ENCODE peak calls at places on chromosomes 6 and 20, in nine cellular contexts. W is left colon, T is BJ, B is psoas muscle, C is EL, K is PC-3, P is NCI-H748 treated with DMSO at 0.1 percent for 48 hours, Z is AG08396, J is aorta. F is an unnamed sample.

GRCh38 chr6:152502421-152503188 is 134.6 kb downstream of the SYNE1 start:
- DNase-seq in W (no peak), T (no peak), B (no peak), C (no peak), K (peak; percentile 35), P (no peak), Z (no peak), J (no peak), F (no peak)

GRCh38 chr20:23528867-23529431 is 38.0 kb downstream of the CST8 start:
- DNase-seq in W (no peak), T (no peak), B (no peak), C (no peak), K (peak; percentile 56), P (no peak), Z (no peak), J (no peak), F (no peak)

GRCh38 chr20:5570442-5570841 is 179.8 kb upstream of the SHLD1 start:
- DNase-seq in W (no peak), T (no peak), B (no peak), C (no peak), K (no peak), P (no peak), Z (no peak), J (no peak), F (no peak)

GRCh38 chr20:16459019-16459700 is 114.1 kb downstream of the KIF16B start:
- DNase-seq in W (no peak), T (peak; percentile 41), B (peak; percentile 56), C (peak; percentile 84), K (peak; percentile 47), P (no peak), Z (peak; percentile 62), J (no peak), F (peak; percentile 78)

GRCh38 chr6:40482532-40482931 is 104.6 kb downstream of the LRFN2 start:
- DNase-seq in W (no peak), T (no peak), B (no peak), C (no peak), K (no peak), P (no peak), Z (no peak), J (no peak), F (no peak)

GRCh38 chr20:44024820-44025580 is 110.3 kb downstream of the TOX2 start:
- DNase-seq in W (no peak), T (no peak), B (no peak), C (no peak), K (no peak), P (no peak), Z (no peak), J (no peak), F (no peak)

GRCh38 chr6:47722178-47722577 is 23.8 kb downstream of the ADGRF4 start:
- DNase-seq in W (no peak), T (no peak), B (no peak), C (no peak), K (no peak), P (no peak), Z (no peak), J (no peak), F (no peak)

GRCh38 chr6:119720160-119720559 is 370.6 kb upstream of the MAN1A1 start:
- DNase-seq in W (no peak), T (no peak), B (no peak), C (peak; percentile 8), K (peak; percentile 29), P (no peak), Z (no peak), J (no peak), F (no peak)

GRCh38 chr6:21064716-21065340 is 528.7 kb upstream of the SOX4 start:
- DNase-seq in W (no peak), T (peak; percentile 51), B (no peak), C (peak; percentile 13), K (no peak), P (no peak), Z (no peak), J (no peak), F (peak; percentile 40)

GRCh38 chr6:68778356-68779020 is 143.4 kb downstream of the ADGRB3 start:
- DNase-seq in W (no peak), T (no peak), B (no peak), C (peak; percentile 3), K (peak; percentile 50), P (peak; percentile 34), Z (peak; percentile 14), J (no peak), F (peak; percentile 16)

GRCh38 chr20:6769953-6770831 is 2.7 kb downstream of the BMP2 start:
- DNase-seq in W (peak; percentile 71), T (no peak), B (peak; percentile 68), C (no peak), K (no peak), P (no peak), Z (peak; percentile 72), J (peak; percentile 90), F (peak; percentile 18)

GRCh38 chr6:29943053-29943966 is 978 bp downstream of the HLA-A start:
- DNase-seq in W (peak; percentile 74), T (no peak), B (no peak), C (no peak), K (no peak), P (no peak), Z (no peak), J (no peak), F (no peak)

GRCh38 chr20:11454966-11455799 is 462.5 kb upstream of the BTBD3 start:
- DNase-seq in W (peak; percentile 18), T (no peak), B (no peak), C (peak; percentile 89), K (peak; percentile 97), P (no peak), Z (no peak), J (no peak), F (peak; percentile 53)

GRCh38 chr20:2102585-2103453 is 1.2 kb downstream of the STK35 start:
- DNase-seq in W (peak; percentile 88), T (no peak), B (peak; percentile 94), C (peak; percentile 89), K (peak; percentile 85), P (peak; percentile 95), Z (peak; percentile 94), J (peak; percentile 96), F (peak; percentile 95)

GRCh38 chr20:18729426-18729825 is 84.2 kb upstream of the SCP2D1 start:
- DNase-seq in W (no peak), T (no peak), B (no peak), C (no peak), K (no peak), P (no peak), Z (no peak), J (no peak), F (no peak)

GRCh38 chr6:35496036-35496850 is 636 bp downstream of the TEAD3 start:
- DNase-seq in W (peak; percentile 67), T (no peak), B (peak; percentile 72), C (peak; percentile 59), K (peak; percentile 47), P (no peak), Z (peak; percentile 78), J (peak; percentile 88), F (peak; percentile 87)

GRCh38 chr6:106637051-106637717 is 7.8 kb downstream of the QRSL1 start:
- DNase-seq in W (no peak), T (no peak), B (no peak), C (no peak), K (no peak), P (no peak), Z (no peak), J (no peak), F (no peak)

GRCh38 chr20:25336561-25337422 is 53.8 kb downstream of the ABHD12 start:
- DNase-seq in W (no peak), T (no peak), B (no peak), C (no peak), K (peak; percentile 54), P (no peak), Z (no peak), J (no peak), F (no peak)

GRCh38 chr6:138440758-138441362 is 36.8 kb downstream of the HEBP2 start:
- DNase-seq in W (no peak), T (no peak), B (no peak), C (no peak), K (no peak), P (no peak), Z (no peak), J (no peak), F (no peak)

GRCh38 chr20:37347891-37348642 is 2.1 kb downstream of the SRC start:
- DNase-seq in W (no peak), T (no peak), B (no peak), C (no peak), K (peak; percentile 23), P (no peak), Z (no peak), J (peak; percentile 54), F (no peak)

GRCh38 chr6:73929421-73929820 is 233.4 kb downstream of the CD109 start:
- DNase-seq in W (no peak), T (no peak), B (no peak), C (peak; percentile 44), K (peak; percentile 89), P (no peak), Z (peak; percentile 26), J (no peak), F (no peak)

GRCh38 chr6:41896280-41896679 is 1.1 kb upstream of the USP49 start:
- DNase-seq in W (no peak), T (no peak), B (no peak), C (no peak), K (no peak), P (no peak), Z (no peak), J (no peak), F (no peak)

GRCh38 chr20:61951695-61952533 is 113.8 kb downstream of the TAF4 start:
- DNase-seq in W (no peak), T (no peak), B (no peak), C (no peak), K (no peak), P (no peak), Z (no peak), J (peak; percentile 65), F (no peak)

GRCh38 chr6:13559968-13560650 is 14.3 kb upstream of the SIRT5 start:
- DNase-seq in W (no peak), T (no peak), B (no peak), C (no peak), K (peak; percentile 23), P (no peak), Z (no peak), J (no peak), F (no peak)

GRCh38 chr20:11676618-11677289 is 240.9 kb upstream of the BTBD3 start:
- DNase-seq in W (peak; percentile 12), T (no peak), B (peak; percentile 59), C (peak; percentile 52), K (peak; percentile 64), P (peak; percentile 72), Z (peak; percentile 64), J (no peak), F (peak; percentile 81)

GRCh38 chr6:94065707-94066337 is 646.5 kb upstream of the EPHA7 start:
- DNase-seq in W (no peak), T (no peak), B (no peak), C (no peak), K (no peak), P (no peak), Z (no peak), J (no peak), F (no peak)

GRCh38 chr6:21616005-21616404 is 22.5 kb downstream of the SOX4 start:
- DNase-seq in W (no peak), T (no peak), B (no peak), C (no peak), K (no peak), P (no peak), Z (no peak), J (no peak), F (no peak)